ENCODE peak calls at places on chromosomes 7 and 10, in four cellular contexts. P is H9, J is IMR-90, B is H1. H is an unnamed sample.

GRCh38 chr10:7887417-7887816 is 69.1 kb downstream of the TAF3 start:
- DNase-seq in P (no peak), J (peak; percentile 82), B (no peak), H (peak; percentile 71)

GRCh38 chr7:27519801-27520200 is 142.9 kb downstream of the HIBADH start:
- DNase-seq in J (no peak), P (no peak), B (no peak), H (no peak)

GRCh38 chr7:54932818-54933543 is 85.8 kb upstream of the EGFR start:
- DNase-seq in P (peak; percentile 69), B (peak; percentile 67), J (peak; percentile 66), H (peak; percentile 73)

GRCh38 chr7:157404845-157405481 is 68.2 kb downstream of the DNAJB6 start:
- DNase-seq in P (no peak), J (peak; percentile 94), B (no peak), H (no peak)

GRCh38 chr10:114632869-114633715 is 25.0 kb downstream of the ABLIM1 start:
- DNase-seq in B (no peak), J (peak; percentile 94), P (no peak), H (peak; percentile 91)

GRCh38 chr7:155338632-155339320 is 41.1 kb downstream of the INSIG1 start:
- DNase-seq in J (no peak), B (peak; percentile 40), P (no peak), H (no peak)

GRCh38 chr7:17406756-17407155 is 108.3 kb downstream of the AHR start:
- DNase-seq in B (no peak), P (no peak), J (peak; percentile 22), H (no peak)

GRCh38 chr10:101778781-101779543 is 3.0 kb upstream of the FGF8 start:
- DNase-seq in B (peak; percentile 82), J (no peak), P (peak; percentile 94), H (peak; percentile 91)

GRCh38 chr10:77456414-77456813 is 181.2 kb downstream of the KCNMA1 start:
- DNase-seq in J (peak; percentile 7), B (no peak), P (no peak), H (no peak)
- H3K56ac ChIP-seq in J (no peak overlapping the region), B (no peak overlapping the region), P (no peak overlapping the region), H (no peak overlapping the region)

GRCh38 chr10:124609698-124610097 is 134.5 kb downstream of the FAM53B start:
- DNase-seq in J (no peak), B (no peak), P (no peak), H (no peak)

GRCh38 chr10:124611738-124612137 is 132.4 kb downstream of the FAM53B start:
- DNase-seq in B (no peak), J (no peak), P (no peak), H (no peak)

GRCh38 chr10:124615259-124615658 is 128.9 kb downstream of the FAM53B start:
- DNase-seq in P (no peak), J (no peak), B (no peak), H (no peak)

GRCh38 chr10:124614003-124614659 is 130.0 kb downstream of the FAM53B start:
- DNase-seq in B (no peak), J (no peak), P (no peak), H (no peak)

GRCh38 chr10:124612611-124613498 is 131.3 kb downstream of the FAM53B start:
- DNase-seq in B (peak; percentile 73), P (peak; percentile 88), J (peak; percentile 15), H (peak; percentile 87)
- H3K23ac ChIP-seq in B (no peak overlapping the region), P (no peak overlapping the region), J (no peak overlapping the region), H (no peak overlapping the region)

GRCh38 chr10:100089241-100089640 is 7.6 kb upstream of the CPN1 start:
- DNase-seq in P (no peak), B (no peak), J (no peak), H (no peak)
- H3K56ac ChIP-seq in P (no peak overlapping the region), B (no peak overlapping the region), J (no peak overlapping the region), H (no peak overlapping the region)

DNA sequence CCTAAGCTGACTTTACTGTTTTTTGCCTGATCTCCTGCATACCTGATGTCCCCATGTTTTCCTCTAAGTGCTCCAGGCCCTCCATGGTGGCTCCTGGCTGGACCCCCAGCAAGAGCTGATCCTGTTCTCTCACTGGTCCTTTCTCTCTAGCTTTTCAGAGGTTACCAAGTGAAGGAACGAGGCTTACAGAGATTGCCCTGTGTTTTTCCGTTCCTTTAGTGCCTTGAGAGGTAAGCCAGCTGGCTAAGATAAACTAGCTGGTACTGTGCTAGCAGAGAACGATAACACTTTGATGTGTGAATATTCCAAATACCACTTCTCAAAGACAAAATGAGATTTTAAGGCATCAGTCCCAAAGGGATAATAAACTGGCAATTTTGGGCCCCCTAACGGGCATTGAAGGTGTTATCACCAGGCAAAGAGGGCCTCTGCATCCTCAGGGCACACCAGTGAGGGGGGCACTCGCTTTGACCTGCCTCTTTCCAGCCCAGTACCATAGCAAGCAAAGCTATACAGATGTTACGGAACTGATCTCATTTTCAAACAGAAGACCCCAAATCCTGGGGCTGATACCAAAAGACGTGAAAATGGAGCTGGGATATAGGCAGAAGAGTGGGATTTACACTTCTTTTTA is 8.4 kb upstream of the CCNY start:
- DNase-seq in J (no peak), B (no peak), P (no peak), H (no peak)
- H3K23ac ChIP-seq in J (peak overlapping the region; percentile 55), B (no peak overlapping the region), P (no peak overlapping the region), H (no peak overlapping the region)

DNA sequence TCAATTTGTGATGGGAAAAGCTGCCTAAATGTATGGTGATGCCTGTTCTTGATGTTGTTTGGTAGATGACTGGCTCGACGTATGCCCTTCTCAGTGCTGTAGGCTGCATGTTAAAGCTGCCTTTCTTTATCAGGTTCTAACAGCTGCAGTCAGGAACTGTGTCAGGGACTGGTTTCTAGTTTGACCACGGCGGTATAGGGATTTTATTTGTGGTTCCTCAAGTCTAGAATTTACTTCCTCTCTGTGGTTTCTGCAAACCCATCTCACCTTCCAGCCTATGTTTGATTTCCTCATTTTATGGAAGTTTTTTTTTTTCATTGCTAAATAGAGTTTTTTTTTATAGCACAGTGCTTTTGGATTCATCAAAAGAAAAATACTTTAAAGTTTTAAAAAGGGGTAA is 26.5 kb downstream of the LMTK2 start:
- DNase-seq in B (no peak), P (no peak), J (no peak), H (no peak)
- H3K56ac ChIP-seq in B (no peak overlapping the region), P (no peak overlapping the region), J (no peak overlapping the region), H (no peak overlapping the region)

GRCh38 chr10:32346551-32347362 is at the start of gene EPC1:
- DNase-seq in B (peak; percentile 93), P (peak; percentile 73), J (peak; percentile 86), H (peak; percentile 92)
- H3K23ac ChIP-seq in B (no peak within 1 kb of the TSS), P (peak within 1 kb of the TSS; percentile 79), J (peak within 1 kb of the TSS; percentile 98), H (peak within 1 kb of the TSS; percentile 48)

DNA sequence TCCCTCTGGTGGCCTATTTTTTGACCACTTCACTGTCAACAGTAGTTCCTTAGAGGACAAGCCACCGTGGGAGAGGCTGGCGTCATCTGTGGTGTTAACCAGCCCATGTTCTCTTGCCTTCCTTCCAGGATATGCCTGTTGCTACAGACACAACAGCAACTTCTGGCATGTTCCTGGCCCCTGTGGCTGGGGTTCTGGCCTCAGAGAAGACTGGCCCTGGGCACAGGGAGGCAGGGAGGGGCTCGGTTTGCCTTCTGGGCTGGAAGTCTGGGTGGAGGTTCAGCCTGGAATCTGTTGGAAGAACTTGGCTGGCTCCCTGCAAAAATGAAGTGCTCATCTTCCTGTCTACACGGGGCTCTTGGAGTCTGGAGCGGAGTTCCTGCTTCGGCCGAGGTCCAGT is 25.7 kb downstream of the GOLGA7B start:
- DNase-seq in B (no peak), J (no peak), P (no peak), H (no peak)
- H3K56ac ChIP-seq in B (no peak overlapping the region), J (no peak overlapping the region), P (no peak overlapping the region), H (no peak overlapping the region)

GRCh38 chr7:84675633-84676034 is 481.0 kb upstream of the SEMA3A start:
- DNase-seq in P (no peak), B (no peak), J (no peak), H (peak; percentile 22)
- H3K23ac ChIP-seq in P (no peak overlapping the region), B (no peak overlapping the region), J (no peak overlapping the region), H (no peak overlapping the region)